ENCODE peak calls at places on chromosomes 4 and X, in four cellular contexts. X, Z, U and V are unnamed samples.
A peak's percentile ranks its signal among the peaks of the same experiment; 100 is the strongest.

GRCh38 chr4:139736661-139737060 is 71.0 kb downstream of the MGST2 start:
- DNase-seq in U (no peak), X (no peak), Z (no peak), V (no peak)

GRCh38 chr4:153969542-153969941 is 180.7 kb upstream of the SFRP2 start:
- DNase-seq in X (no peak), Z (no peak), U (no peak), V (no peak)

GRCh38 chrX:12991575-12991974 is 16.7 kb downstream of the TMSB4X start:
- DNase-seq in X (no peak), Z (no peak), U (no peak), V (no peak)

GRCh38 chr4:123415977-123416376 is 19.4 kb downstream of the SPRY1 start:
- DNase-seq in U (no peak), Z (no peak), X (no peak), V (no peak)

GRCh38 chrX:44042124-44042523 is 68.9 kb upstream of the NDP start:
- DNase-seq in U (no peak), Z (no peak), X (no peak), V (no peak)

GRCh38 chrX:143472334-143472938 is 44.8 kb downstream of the SPANXN3 start:
- DNase-seq in U (no peak), X (no peak), Z (no peak), V (no peak)

GRCh38 chr4:54941994-54942552 is 183.3 kb downstream of the KDR start:
- DNase-seq in X (no peak), Z (no peak), U (no peak), V (no peak)

GRCh38 chrX:23841847-23842522 is 59.0 kb downstream of the SAT1 start:
- DNase-seq in X (no peak), Z (no peak), U (no peak), V (no peak)

GRCh38 chr4:68433582-68433981 is 13.7 kb upstream of the TMPRSS11E start:
- DNase-seq in Z (no peak), U (no peak), X (no peak), V (no peak)

GRCh38 chr4:154125340-154125739 is 336.5 kb upstream of the SFRP2 start:
- DNase-seq in Z (no peak), U (no peak), X (no peak), V (no peak)

GRCh38 chrX:47831788-47832187 is 4.9 kb upstream of the ZNF81 start:
- DNase-seq in Z (peak; percentile 51), U (no peak), X (peak; percentile 59), V (no peak)

GRCh38 chr4:79528241-79528706 is 120.2 kb upstream of the GK2 start:
- DNase-seq in Z (no peak), U (no peak), X (no peak), V (no peak)

GRCh38 chr4:151957163-151957562 is 196.4 kb upstream of the GATB start:
- DNase-seq in X (no peak), U (no peak), Z (no peak), V (no peak)

GRCh38 chr4:115770046-115770543 is 656.7 kb upstream of the NDST4 start:
- DNase-seq in Z (no peak), U (no peak), X (no peak), V (no peak)

GRCh38 chr4:152464030-152464823 is 71.7 kb downstream of the FBXW7 start:
- DNase-seq in X (no peak), U (no peak), Z (no peak), V (no peak)

GRCh38 chr4:7433376-7434140 is 1.2 kb downstream of the PSAPL1 start:
- DNase-seq in X (no peak), U (no peak), Z (no peak), V (no peak)

GRCh38 chr4:113385500-113385899 is 336.0 kb downstream of the ANK2 start:
- DNase-seq in U (no peak), Z (no peak), X (no peak), V (no peak)

GRCh38 chr4:40185830-40186664 is 10.8 kb upstream of the RHOH start:
- DNase-seq in U (no peak), Z (no peak), X (no peak), V (no peak)

GRCh38 chr4:80073362-80074008 is 456 bp upstream of the ANTXR2 start:
- DNase-seq in U (no peak), Z (no peak), X (no peak), V (no peak)

GRCh38 chr4:180695851-180696250 is 1547.4 kb upstream of the TENM3 start:
- DNase-seq in U (no peak), X (no peak), Z (no peak), V (no peak)

GRCh38 chr4:151000747-151001429 is 14.2 kb downstream of the LRBA start:
- DNase-seq in U (no peak), X (no peak), Z (no peak), V (no peak)

GRCh38 chr4:82864336-82865001 is 26.5 kb downstream of the SEC31A start:
- DNase-seq in Z (no peak), U (no peak), X (no peak), V (no peak)

GRCh38 chr4:87363552-87363951 is 27.4 kb downstream of the HSD17B11 start:
- DNase-seq in U (no peak), Z (no peak), X (no peak), V (no peak)

GRCh38 chrX:85993539-85994197 is 53.7 kb downstream of the CHM start:
- DNase-seq in U (no peak), X (no peak), Z (no peak), V (no peak)

GRCh38 chr4:153997506-153997905 is 208.6 kb upstream of the SFRP2 start:
- DNase-seq in X (no peak), Z (no peak), U (no peak), V (no peak)

GRCh38 chrX:70434914-70435586 is 9.6 kb upstream of the DLG3 start:
- DNase-seq in X (no peak), U (no peak), Z (peak; percentile 24), V (peak; percentile 57)

GRCh38 chr4:73257242-73257994 is 1.2 kb downstream of the ANKRD17 start:
- DNase-seq in Z (peak; percentile 80), X (peak; percentile 81), U (peak; percentile 90), V (peak; percentile 47)
- TF ChIP-seq POLR2A in Z (no peak), X (no peak), U (no peak), V (peak; percentile 9)

GRCh38 chr4:158121203-158121586 is 51.6 kb downstream of the GASK1B start:
- DNase-seq in Z (no peak), X (no peak), U (peak; percentile 79), V (peak; percentile 44)
- TF ChIP-seq EP300 in Z (no peak), X (no peak), U (peak; percentile 49), V (no peak)

GRCh38 chr4:24794916-24795665 is at the start of gene SOD3:
- DNase-seq in X (peak; percentile 86), Z (peak; percentile 79), U (peak; percentile 95), V (peak; percentile 80)
- TF ChIP-seq POLR2A in X (no peak), Z (no peak), U (no peak), V (peak; percentile 42)

GRCh38 chr4:148951346-148951745 is 509.1 kb upstream of the NR3C2 start:
- DNase-seq in U (no peak), Z (no peak), X (no peak), V (no peak)

GRCh38 chr4:148955926-148956325 is 513.7 kb upstream of the NR3C2 start:
- DNase-seq in Z (no peak), U (no peak), X (no peak), V (no peak)

DNA sequence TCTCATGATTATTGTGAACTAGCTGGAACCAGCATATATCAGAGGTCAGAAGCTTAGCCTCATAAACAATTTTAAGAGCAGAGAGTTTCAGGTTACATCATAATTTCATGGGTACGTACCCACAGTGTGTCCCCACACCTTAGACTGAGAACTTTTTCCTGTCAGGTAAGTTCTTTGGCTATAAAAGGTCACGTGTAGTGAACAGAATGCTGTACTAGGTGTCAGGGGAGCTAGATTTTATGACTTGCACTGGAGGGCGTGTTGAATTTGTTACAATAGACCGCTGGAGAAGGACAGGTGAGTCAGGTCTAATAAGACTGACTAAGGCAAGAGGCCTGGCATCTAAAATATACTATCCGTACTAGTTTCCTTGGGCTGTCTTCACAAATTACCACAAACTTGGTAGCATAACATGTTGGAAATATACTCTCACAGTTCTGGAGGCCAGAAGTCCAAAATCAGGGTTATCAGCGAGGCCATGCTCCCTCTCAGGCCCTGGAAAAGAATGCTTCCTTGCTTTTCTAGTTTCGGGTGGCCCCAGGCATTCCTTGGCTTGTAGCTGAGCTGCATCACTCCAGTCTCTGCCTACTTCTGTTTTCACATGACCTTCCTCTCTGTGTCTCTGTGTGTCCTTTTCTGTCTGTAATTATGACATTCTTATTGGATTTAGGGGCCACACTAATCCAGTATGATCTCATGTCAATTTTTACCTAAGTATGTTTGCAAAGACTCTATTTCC is 512.0 kb upstream of the NR3C2 start:
- DNase-seq in U (no peak), Z (no peak), X (no peak), V (no peak)
- TF ChIP-seq EP300 in U (no peak), Z (no peak), X (no peak), V (no peak)

GRCh38 chr4:186840222-186840701 is 116.6 kb upstream of the FAT1 start:
- DNase-seq in U (peak; percentile 85), X (peak; percentile 72), Z (no peak), V (peak; percentile 54)
- TF ChIP-seq POLR2A in U (no peak), X (no peak), Z (no peak), V (peak; percentile 18)

GRCh38 chr4:177448850-177449249 is 6.6 kb upstream of the AGA start:
- DNase-seq in Z (no peak), X (no peak), U (no peak), V (no peak)
- TF ChIP-seq EP300 in Z (no peak), X (no peak), U (no peak), V (no peak)